ENCODE peak calls at places on chromosomes 11 and 22, in five cellular contexts. One of them, this sample, is unnamed.

GRCh38 chr11:29446132-29446531 is 570.7 kb downstream of the KCNA4 start:
- DNase-seq in GM04504: no peak
- DNase-seq in choroid plexus epithelial cell: no peak
- DNase-seq in stimulated activated CD4-positive, alpha-beta T cell treated with anti-CD3 and anti-CD28 coated beads, Interleukin-2, amount 100 ng/mL, for 48 hours: no peak
- DNase-seq in T-helper 17 cell: no peak
- DNase-seq in this sample: no peak

GRCh38 chr22:37254867-37255233 is 10.8 kb upstream of the RAC2 start:
- DNase-seq in GM04504: no peak
- DNase-seq in T-helper 17 cell: no peak
- DNase-seq in stimulated activated CD4-positive, alpha-beta T cell treated with anti-CD3 and anti-CD28 coated beads, Interleukin-2, amount 100 ng/mL, for 48 hours: no peak
- DNase-seq in choroid plexus epithelial cell: peak
- DNase-seq in this sample: peak

GRCh38 chr11:47466701-47467250 is 17.8 kb upstream of the RAPSN start:
- DNase-seq in stimulated activated CD4-positive, alpha-beta T cell treated with anti-CD3 and anti-CD28 coated beads, Interleukin-2, amount 100 ng/mL, for 48 hours: no peak
- DNase-seq in GM04504: no peak
- DNase-seq in choroid plexus epithelial cell: peak
- DNase-seq in T-helper 17 cell: no peak
- DNase-seq in this sample: peak

GRCh38 chr11:61035086-61035835 is 63.8 kb downstream of the CD6 start:
- DNase-seq in GM04504: no peak
- DNase-seq in stimulated activated CD4-positive, alpha-beta T cell treated with anti-CD3 and anti-CD28 coated beads, Interleukin-2, amount 100 ng/mL, for 48 hours: no peak
- DNase-seq in T-helper 17 cell: no peak
- DNase-seq in choroid plexus epithelial cell: no peak
- DNase-seq in this sample: no peak

GRCh38 chr22:49608660-49609059 is 219.0 kb downstream of the BRD1 start:
- DNase-seq in GM04504: no peak
- DNase-seq in T-helper 17 cell: no peak
- DNase-seq in stimulated activated CD4-positive, alpha-beta T cell treated with anti-CD3 and anti-CD28 coated beads, Interleukin-2, amount 100 ng/mL, for 48 hours: no peak
- DNase-seq in choroid plexus epithelial cell: no peak
- DNase-seq in this sample: no peak

GRCh38 chr11:75465701-75466531 is 32.9 kb upstream of the KLHL35 start:
- DNase-seq in GM04504: no peak
- DNase-seq in choroid plexus epithelial cell: peak
- DNase-seq in stimulated activated CD4-positive, alpha-beta T cell treated with anti-CD3 and anti-CD28 coated beads, Interleukin-2, amount 100 ng/mL, for 48 hours: no peak
- DNase-seq in T-helper 17 cell: no peak
- DNase-seq in this sample: no peak

GRCh38 chr11:112523477-112523876 is 262.8 kb upstream of the PLET1 start:
- DNase-seq in T-helper 17 cell: no peak
- DNase-seq in choroid plexus epithelial cell: peak
- DNase-seq in GM04504: no peak
- DNase-seq in stimulated activated CD4-positive, alpha-beta T cell treated with anti-CD3 and anti-CD28 coated beads, Interleukin-2, amount 100 ng/mL, for 48 hours: no peak
- DNase-seq in this sample: no peak

GRCh38 chr11:73359341-73359740 is 16.9 kb upstream of the RELT start:
- DNase-seq in GM04504: no peak
- DNase-seq in stimulated activated CD4-positive, alpha-beta T cell treated with anti-CD3 and anti-CD28 coated beads, Interleukin-2, amount 100 ng/mL, for 48 hours: no peak
- DNase-seq in choroid plexus epithelial cell: no peak
- DNase-seq in T-helper 17 cell: no peak
- DNase-seq in this sample: peak

GRCh38 chr22:38222797-38223119 is 21.0 kb downstream of the MAFF start:
- DNase-seq in stimulated activated CD4-positive, alpha-beta T cell treated with anti-CD3 and anti-CD28 coated beads, Interleukin-2, amount 100 ng/mL, for 48 hours: no peak
- DNase-seq in choroid plexus epithelial cell: no peak
- DNase-seq in T-helper 17 cell: no peak
- DNase-seq in GM04504: no peak
- DNase-seq in this sample: no peak

GRCh38 chr11:32005786-32006406 is 85.0 kb upstream of the RCN1 start:
- DNase-seq in GM04504: no peak
- DNase-seq in choroid plexus epithelial cell: no peak
- DNase-seq in stimulated activated CD4-positive, alpha-beta T cell treated with anti-CD3 and anti-CD28 coated beads, Interleukin-2, amount 100 ng/mL, for 48 hours: no peak
- DNase-seq in T-helper 17 cell: no peak
- DNase-seq in this sample: no peak

GRCh38 chr22:30397656-30398635 is 1.1 kb downstream of the SEC14L2 start:
- DNase-seq in T-helper 17 cell: no peak
- DNase-seq in GM04504: no peak
- DNase-seq in choroid plexus epithelial cell: no peak
- DNase-seq in stimulated activated CD4-positive, alpha-beta T cell treated with anti-CD3 and anti-CD28 coated beads, Interleukin-2, amount 100 ng/mL, for 48 hours: no peak
- DNase-seq in this sample: peak

GRCh38 chr11:87779276-87780067 is 395.8 kb downstream of the RAB38 start:
- DNase-seq in choroid plexus epithelial cell: no peak
- DNase-seq in stimulated activated CD4-positive, alpha-beta T cell treated with anti-CD3 and anti-CD28 coated beads, Interleukin-2, amount 100 ng/mL, for 48 hours: no peak
- DNase-seq in GM04504: no peak
- DNase-seq in T-helper 17 cell: no peak
- DNase-seq in this sample: no peak

GRCh38 chr11:64523456-64524187 is 67.4 kb upstream of the SLC22A12 start:
- DNase-seq in stimulated activated CD4-positive, alpha-beta T cell treated with anti-CD3 and anti-CD28 coated beads, Interleukin-2, amount 100 ng/mL, for 48 hours: no peak
- DNase-seq in GM04504: no peak
- DNase-seq in T-helper 17 cell: no peak
- DNase-seq in choroid plexus epithelial cell: no peak
- DNase-seq in this sample: no peak

GRCh38 chr22:29581799-29582198 is 886 bp upstream of the NIPSNAP1 start:
- DNase-seq in stimulated activated CD4-positive, alpha-beta T cell treated with anti-CD3 and anti-CD28 coated beads, Interleukin-2, amount 100 ng/mL, for 48 hours: no peak
- DNase-seq in choroid plexus epithelial cell: no peak
- DNase-seq in T-helper 17 cell: no peak
- DNase-seq in GM04504: no peak
- DNase-seq in this sample: no peak

GRCh38 chr11:74770456-74770855 is 21.8 kb downstream of the RNF169 start:
- DNase-seq in choroid plexus epithelial cell: peak
- DNase-seq in GM04504: no peak
- DNase-seq in T-helper 17 cell: no peak
- DNase-seq in stimulated activated CD4-positive, alpha-beta T cell treated with anti-CD3 and anti-CD28 coated beads, Interleukin-2, amount 100 ng/mL, for 48 hours: no peak
- DNase-seq in this sample: peak

GRCh38 chr11:114304065-114304464 is 7.9 kb downstream of the NNMT start:
- DNase-seq in stimulated activated CD4-positive, alpha-beta T cell treated with anti-CD3 and anti-CD28 coated beads, Interleukin-2, amount 100 ng/mL, for 48 hours: no peak
- DNase-seq in T-helper 17 cell: no peak
- DNase-seq in GM04504: no peak
- DNase-seq in choroid plexus epithelial cell: no peak
- DNase-seq in this sample: no peak

GRCh38 chr11:15101072-15101701 is 13.5 kb upstream of the INSC start:
- DNase-seq in choroid plexus epithelial cell: peak
- DNase-seq in GM04504: peak
- DNase-seq in T-helper 17 cell: peak
- DNase-seq in stimulated activated CD4-positive, alpha-beta T cell treated with anti-CD3 and anti-CD28 coated beads, Interleukin-2, amount 100 ng/mL, for 48 hours: peak
- DNase-seq in this sample: peak

GRCh38 chr22:26342719-26343449 is 86.2 kb upstream of the ASPHD2 start:
- DNase-seq in stimulated activated CD4-positive, alpha-beta T cell treated with anti-CD3 and anti-CD28 coated beads, Interleukin-2, amount 100 ng/mL, for 48 hours: no peak
- DNase-seq in GM04504: no peak
- DNase-seq in T-helper 17 cell: no peak
- DNase-seq in choroid plexus epithelial cell: no peak
- DNase-seq in this sample: no peak

This sample was measured in cardiac fibroblast.